ENCODE peak calls at places on chromosomes 7 and 10, in nine cellular contexts. One of them, this sample, is unnamed.

GRCh38 chr7:147400926-147401325 is 1189.6 kb upstream of the C7orf33 start:
- DNase-seq in body of pancreas: no peak
- DNase-seq in Peyer's patch: no peak
- DNase-seq in astrocyte: no peak
- DNase-seq in sigmoid colon: no peak
- DNase-seq in heart left ventricle: no peak
- DNase-seq in PC-3: no peak
- DNase-seq in GM23248: no peak
- DNase-seq in GM23338: no peak
- DNase-seq in this sample: no peak

GRCh38 chr10:53598914-53599313 is 826.3 kb upstream of the MBL2 start:
- DNase-seq in PC-3: peak; percentile 98
- DNase-seq in sigmoid colon: no peak
- DNase-seq in heart left ventricle: no peak
- DNase-seq in astrocyte: peak; percentile 54
- DNase-seq in body of pancreas: no peak
- DNase-seq in Peyer's patch: no peak
- DNase-seq in GM23338: peak; percentile 94
- DNase-seq in GM23248: no peak
- DNase-seq in this sample: no peak

GRCh38 chr10:44706745-44707144 is 204.4 kb upstream of the TMEM72 start:
- DNase-seq in sigmoid colon: no peak
- DNase-seq in body of pancreas: no peak
- DNase-seq in Peyer's patch: no peak
- DNase-seq in astrocyte: peak; percentile 99
- DNase-seq in GM23338: no peak
- DNase-seq in heart left ventricle: no peak
- DNase-seq in PC-3: peak; percentile 98
- DNase-seq in GM23248: peak; percentile 99
- DNase-seq in this sample: no peak

GRCh38 chr7:142457146-142457703 is 199.4 kb upstream of the PRSS58 start:
- DNase-seq in body of pancreas: no peak
- DNase-seq in Peyer's patch: no peak
- DNase-seq in heart left ventricle: no peak
- DNase-seq in GM23338: no peak
- DNase-seq in sigmoid colon: no peak
- DNase-seq in astrocyte: peak; percentile 19
- DNase-seq in GM23248: peak; percentile 50
- DNase-seq in PC-3: no peak
- DNase-seq in this sample: no peak

GRCh38 chr10:17512341-17513001 is 58.1 kb upstream of the ST8SIA6 start:
- DNase-seq in GM23248: peak; percentile 94
- DNase-seq in PC-3: peak; percentile 84
- DNase-seq in heart left ventricle: peak; percentile 61
- DNase-seq in astrocyte: peak; percentile 100
- DNase-seq in GM23338: no peak
- DNase-seq in sigmoid colon: no peak
- DNase-seq in Peyer's patch: no peak
- DNase-seq in body of pancreas: peak; percentile 77
- DNase-seq in this sample: peak; percentile 60

GRCh38 chr7:102473271-102473991 is 5.3 kb downstream of the POLR2J start:
- DNase-seq in sigmoid colon: peak; percentile 62
- DNase-seq in GM23338: no peak
- DNase-seq in Peyer's patch: no peak
- DNase-seq in body of pancreas: no peak
- DNase-seq in GM23248: no peak
- DNase-seq in astrocyte: no peak
- DNase-seq in PC-3: no peak
- DNase-seq in heart left ventricle: peak; percentile 10
- DNase-seq in this sample: peak; percentile 58

GRCh38 chr7:37395618-37396259 is 52.9 kb downstream of the ELMO1 start:
- DNase-seq in PC-3: no peak
- DNase-seq in sigmoid colon: no peak
- DNase-seq in Peyer's patch: no peak
- DNase-seq in heart left ventricle: no peak
- DNase-seq in body of pancreas: no peak
- DNase-seq in astrocyte: no peak
- DNase-seq in GM23248: no peak
- DNase-seq in GM23338: no peak
- DNase-seq in this sample: no peak

GRCh38 chr10:69801094-69801433 is 642 bp upstream of the COL13A1 start:
- DNase-seq in GM23338: peak; percentile 87
- DNase-seq in heart left ventricle: peak; percentile 59
- DNase-seq in PC-3: peak; percentile 92
- DNase-seq in sigmoid colon: peak; percentile 72
- DNase-seq in body of pancreas: peak; percentile 67
- DNase-seq in Peyer's patch: peak; percentile 60
- DNase-seq in GM23248: peak; percentile 70
- DNase-seq in astrocyte: no peak
- DNase-seq in this sample: peak; percentile 80

GRCh38 chr7:90349305-90349704 is 2.8 kb downstream of the GTPBP10 start:
- DNase-seq in GM23248: no peak
- DNase-seq in PC-3: no peak
- DNase-seq in astrocyte: no peak
- DNase-seq in Peyer's patch: no peak
- DNase-seq in heart left ventricle: no peak
- DNase-seq in sigmoid colon: no peak
- DNase-seq in GM23338: no peak
- DNase-seq in body of pancreas: no peak
- DNase-seq in this sample: no peak

DNA sequence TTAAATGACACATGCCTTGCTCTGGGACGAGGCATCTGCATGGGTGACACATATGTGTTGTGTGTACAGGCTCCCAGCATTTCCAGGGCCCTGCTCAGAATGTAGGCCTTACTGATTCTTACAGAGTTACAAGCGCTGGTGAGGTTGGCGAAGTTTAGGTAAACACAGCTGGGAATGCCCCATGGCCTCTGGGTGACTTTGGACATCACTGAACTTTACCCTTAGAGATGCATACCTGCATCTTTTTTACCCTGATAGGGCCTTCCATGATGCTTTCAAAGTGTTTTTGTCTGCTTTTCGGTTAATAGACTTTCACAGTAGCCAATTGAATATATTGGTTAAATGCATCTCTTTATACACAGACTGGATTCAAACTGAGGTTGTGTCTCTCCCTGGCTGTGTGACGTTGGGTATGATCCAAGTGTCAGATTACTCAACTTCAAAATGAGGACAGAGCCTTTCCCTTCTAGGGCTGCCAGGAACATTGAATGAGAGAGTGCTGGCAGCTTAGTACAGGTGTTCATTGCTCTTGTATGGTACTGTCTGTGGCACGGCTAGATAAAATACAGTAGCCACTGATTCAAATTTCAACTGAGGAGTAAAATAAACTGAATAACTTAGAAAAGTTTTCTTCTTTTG is 29.5 kb downstream of the EGFR start:
- DNase-seq in body of pancreas: peak; percentile 64
- DNase-seq in heart left ventricle: no peak
- DNase-seq in Peyer's patch: no peak
- DNase-seq in GM23338: no peak
- DNase-seq in astrocyte: no peak
- DNase-seq in PC-3: peak; percentile 23
- DNase-seq in GM23248: no peak
- DNase-seq in sigmoid colon: no peak
- DNase-seq in this sample: no peak
- H3K4me1 ChIP-seq in body of pancreas: peaks cover 29% of the 10 kb centered on the region
- H3K4me1 ChIP-seq in heart left ventricle: no peaks in the 10 kb centered on the region
- H3K4me1 ChIP-seq in Peyer's patch: no peaks in the 10 kb centered on the region
- H3K4me1 ChIP-seq in GM23338: no peaks in the 10 kb centered on the region
- H3K4me1 ChIP-seq in astrocyte: peaks cover 25% of the 10 kb centered on the region
- H3K4me1 ChIP-seq in PC-3: peaks cover 27% of the 10 kb centered on the region
- H3K4me1 ChIP-seq in GM23248: peaks cover 39% of the 10 kb centered on the region
- H3K4me1 ChIP-seq in sigmoid colon: peaks cover 40% of the 10 kb centered on the region
- H3K4me1 ChIP-seq in this sample: peaks cover 9% of the 10 kb centered on the region

GRCh38 chr7:27170936-27171635 is 3.0 kb downstream of the HOXA10 start:
- DNase-seq in GM23338: peak; percentile 44
- DNase-seq in sigmoid colon: peak; percentile 71
- DNase-seq in body of pancreas: no peak
- DNase-seq in GM23248: peak; percentile 71
- DNase-seq in PC-3: peak; percentile 63
- DNase-seq in astrocyte: no peak
- DNase-seq in heart left ventricle: no peak
- DNase-seq in Peyer's patch: peak; percentile 77
- DNase-seq in this sample: peak; percentile 33
- H3K27me3 ChIP-seq in GM23338: peaks cover 100% of the 10 kb centered on the region
- H3K27me3 ChIP-seq in sigmoid colon: no peaks in the 10 kb centered on the region
- H3K27me3 ChIP-seq in body of pancreas: peaks cover 5% of the 10 kb centered on the region
- H3K27me3 ChIP-seq in GM23248: no peaks in the 10 kb centered on the region
- H3K27me3 ChIP-seq in PC-3: no peaks in the 10 kb centered on the region
- H3K27me3 ChIP-seq in astrocyte: peaks cover 92% of the 10 kb centered on the region
- H3K27me3 ChIP-seq in heart left ventricle: peaks cover 100% of the 10 kb centered on the region
- H3K27me3 ChIP-seq in Peyer's patch: no peaks in the 10 kb centered on the region
- H3K27me3 ChIP-seq in this sample: no peaks in the 10 kb centered on the region

GRCh38 chr10:7432884-7433726 is 22.3 kb upstream of the SFMBT2 start:
- DNase-seq in sigmoid colon: no peak
- DNase-seq in astrocyte: no peak
- DNase-seq in PC-3: no peak
- DNase-seq in Peyer's patch: no peak
- DNase-seq in body of pancreas: peak; percentile 19
- DNase-seq in GM23338: peak; percentile 49
- DNase-seq in GM23248: no peak
- DNase-seq in heart left ventricle: no peak
- DNase-seq in this sample: no peak
- H3K27ac ChIP-seq in sigmoid colon: no peak overlapping the region
- H3K27ac ChIP-seq in astrocyte: no peak overlapping the region
- H3K27ac ChIP-seq in PC-3: no peak overlapping the region
- H3K27ac ChIP-seq in Peyer's patch: no peak overlapping the region
- H3K27ac ChIP-seq in body of pancreas: no peak overlapping the region
- H3K27ac ChIP-seq in GM23338: no peak overlapping the region
- H3K27ac ChIP-seq in GM23248: no peak overlapping the region
- H3K27ac ChIP-seq in heart left ventricle: no peak overlapping the region
- H3K27ac ChIP-seq in this sample: no peak overlapping the region

GRCh38 chr10:119518176-119518575 is 24.3 kb downstream of the RGS10 start:
- DNase-seq in heart left ventricle: no peak
- DNase-seq in GM23248: no peak
- DNase-seq in sigmoid colon: no peak
- DNase-seq in GM23338: no peak
- DNase-seq in Peyer's patch: no peak
- DNase-seq in body of pancreas: no peak
- DNase-seq in PC-3: no peak
- DNase-seq in astrocyte: no peak
- DNase-seq in this sample: no peak
- H3K4me1 ChIP-seq in heart left ventricle: peaks cover 6% of the 10 kb centered on the region
- H3K4me1 ChIP-seq in GM23248: peaks cover 19% of the 10 kb centered on the region
- H3K4me1 ChIP-seq in sigmoid colon: peaks cover 30% of the 10 kb centered on the region
- H3K4me1 ChIP-seq in GM23338: peaks cover 5% of the 10 kb centered on the region
- H3K4me1 ChIP-seq in Peyer's patch: peaks cover 28% of the 10 kb centered on the region
- H3K4me1 ChIP-seq in body of pancreas: no peaks in the 10 kb centered on the region
- H3K4me1 ChIP-seq in PC-3: peaks cover 29% of the 10 kb centered on the region
- H3K4me1 ChIP-seq in astrocyte: peaks cover 35% of the 10 kb centered on the region
- H3K4me1 ChIP-seq in this sample: peaks cover 4% of the 10 kb centered on the region

DNA sequence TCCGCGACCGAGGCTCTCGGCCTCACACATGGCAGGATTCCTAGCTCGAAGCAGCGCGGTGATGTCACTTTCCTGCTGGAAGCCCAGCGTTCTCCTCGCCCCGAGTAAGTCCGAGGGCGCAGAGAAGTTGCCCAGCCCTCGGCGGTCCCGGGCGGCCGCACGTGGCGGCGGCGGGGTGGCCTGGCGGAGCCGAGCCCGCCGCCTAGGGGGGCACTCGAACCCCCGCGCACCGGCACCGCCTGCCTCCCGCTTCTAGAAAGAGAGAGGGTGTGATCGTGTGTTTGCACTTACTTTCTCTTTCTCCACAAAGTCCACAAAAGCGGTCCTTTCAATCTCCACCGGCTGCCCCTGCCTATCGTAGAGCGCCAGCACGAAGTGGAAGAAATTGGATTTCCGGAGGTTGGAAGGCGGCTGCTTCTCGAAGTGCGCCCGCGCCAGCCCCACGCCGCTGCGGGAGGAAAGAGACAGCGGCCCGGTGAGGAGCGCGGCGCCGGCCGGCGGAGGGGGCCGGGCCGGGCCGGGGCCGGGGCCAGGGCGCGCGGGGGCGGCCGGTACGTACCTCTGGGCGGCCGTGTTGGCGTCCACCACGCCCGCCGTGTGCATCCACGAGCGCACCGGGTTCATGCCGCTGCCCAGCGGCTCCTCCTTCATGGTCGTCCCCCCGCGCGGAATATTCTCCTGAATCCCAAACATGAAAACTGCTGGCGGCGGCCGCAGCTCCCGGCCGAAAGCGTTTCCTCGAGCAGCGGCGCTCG is 821 bp downstream of the EBF3 start:
- DNase-seq in GM23248: peak; percentile 77
- DNase-seq in heart left ventricle: no peak
- DNase-seq in GM23338: peak; percentile 71
- DNase-seq in sigmoid colon: peak; percentile 65
- DNase-seq in astrocyte: peak; percentile 11
- DNase-seq in Peyer's patch: no peak
- DNase-seq in PC-3: no peak
- DNase-seq in body of pancreas: no peak
- DNase-seq in this sample: peak; percentile 47
- H3K27me3 ChIP-seq in GM23248: peaks cover 76% of the 10 kb centered on the region
- H3K27me3 ChIP-seq in heart left ventricle: peaks cover 92% of the 10 kb centered on the region
- H3K27me3 ChIP-seq in GM23338: peaks cover 98% of the 10 kb centered on the region
- H3K27me3 ChIP-seq in sigmoid colon: peaks cover 87% of the 10 kb centered on the region
- H3K27me3 ChIP-seq in astrocyte: peaks cover 79% of the 10 kb centered on the region
- H3K27me3 ChIP-seq in Peyer's patch: no peaks in the 10 kb centered on the region
- H3K27me3 ChIP-seq in PC-3: peaks cover 78% of the 10 kb centered on the region
- H3K27me3 ChIP-seq in body of pancreas: no peaks in the 10 kb centered on the region
- H3K27me3 ChIP-seq in this sample: no peaks in the 10 kb centered on the region

GRCh38 chr7:30923774-30924413 is 12.2 kb downstream of the AQP1 start:
- DNase-seq in body of pancreas: no peak
- DNase-seq in astrocyte: no peak
- DNase-seq in sigmoid colon: peak; percentile 49
- DNase-seq in heart left ventricle: peak; percentile 16
- DNase-seq in Peyer's patch: no peak
- DNase-seq in GM23338: no peak
- DNase-seq in GM23248: no peak
- DNase-seq in PC-3: no peak
- DNase-seq in this sample: no peak
- H3K27ac ChIP-seq in body of pancreas: no peak overlapping the region
- H3K27ac ChIP-seq in astrocyte: no peak overlapping the region
- H3K27ac ChIP-seq in sigmoid colon: no peak overlapping the region
- H3K27ac ChIP-seq in heart left ventricle: no peak overlapping the region
- H3K27ac ChIP-seq in Peyer's patch: no peak overlapping the region
- H3K27ac ChIP-seq in GM23338: no peak overlapping the region
- H3K27ac ChIP-seq in GM23248: no peak overlapping the region
- H3K27ac ChIP-seq in PC-3: no peak overlapping the region
- H3K27ac ChIP-seq in this sample: no peak overlapping the region

DNA sequence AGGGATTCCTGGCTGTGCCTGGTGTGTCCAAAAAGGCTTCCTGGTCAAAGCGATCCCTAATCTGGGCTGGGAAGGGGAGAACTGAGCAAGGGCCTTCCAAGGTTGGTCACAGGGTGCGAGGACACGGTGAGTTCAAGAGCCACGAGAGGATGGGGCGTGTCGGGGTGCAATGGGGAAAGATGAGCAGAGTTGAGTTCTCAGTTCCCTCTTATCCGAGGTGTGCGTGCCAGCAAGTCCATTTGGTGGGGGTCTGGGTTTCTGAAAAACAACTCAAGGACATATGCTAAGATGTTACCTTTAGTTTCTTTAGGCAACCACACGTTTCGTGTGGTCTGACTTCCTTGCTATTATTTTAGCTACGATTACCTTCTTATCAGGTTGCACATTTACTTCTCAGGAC is 1.3 kb downstream of the ZNF775 start:
- DNase-seq in GM23338: no peak
- DNase-seq in GM23248: no peak
- DNase-seq in PC-3: no peak
- DNase-seq in sigmoid colon: peak; percentile 48
- DNase-seq in astrocyte: no peak
- DNase-seq in Peyer's patch: no peak
- DNase-seq in heart left ventricle: no peak
- DNase-seq in body of pancreas: no peak
- DNase-seq in this sample: no peak
- H3K4me1 ChIP-seq in GM23338: peaks cover 75% of the 10 kb centered on the region
- H3K4me1 ChIP-seq in GM23248: peaks cover 8% of the 10 kb centered on the region
- H3K4me1 ChIP-seq in PC-3: peaks cover 18% of the 10 kb centered on the region
- H3K4me1 ChIP-seq in sigmoid colon: peaks cover 63% of the 10 kb centered on the region
- H3K4me1 ChIP-seq in astrocyte: peaks cover 12% of the 10 kb centered on the region
- H3K4me1 ChIP-seq in Peyer's patch: no peaks in the 10 kb centered on the region
- H3K4me1 ChIP-seq in heart left ventricle: no peaks in the 10 kb centered on the region
- H3K4me1 ChIP-seq in body of pancreas: peaks cover 59% of the 10 kb centered on the region
- H3K4me1 ChIP-seq in this sample: peaks cover 3% of the 10 kb centered on the region

This sample was measured in right cardiac atrium.